ENCODE peak calls at places on chromosomes 13 and 19, in eight cellular contexts. I is cerebellum; F is aorta; H is T-helper 9 cell; M is cardiac muscle cell; V is activated CD4-positive, CD25-positive, alpha-beta regulatory T cell treated with anti-CD3 and anti-CD28 coated beads, Interleukin-2, amount 50 U/mL, for 16 hours; T is Peyer's patch; E is lung. A is an unnamed sample.

GRCh38 chr13:42101821-42102580 is 53.6 kb downstream of the DGKH start:
- DNase-seq in I (no peak), F (no peak), H (no peak), M (no peak), V (no peak), T (no peak), E (no peak), A (no peak)

GRCh38 chr13:25980255-25980654 is 71.6 kb downstream of the SHISA2 start:
- DNase-seq in I (no peak), F (no peak), H (no peak), M (peak), V (no peak), T (no peak), E (no peak), A (no peak)

GRCh38 chr19:21022996-21023395 is 2.5 kb downstream of the ZNF430 start:
- DNase-seq in I (no peak), F (no peak), H (no peak), M (no peak), V (no peak), T (no peak), E (no peak), A (no peak)

GRCh38 chr13:99658266-99658991 is 157.2 kb downstream of the TM9SF2 start:
- DNase-seq in I (peak), F (peak), H (peak), M (peak), V (peak), T (peak), E (peak), A (peak)

GRCh38 chr13:113176292-113176691 is 17.8 kb downstream of the PROZ start:
- DNase-seq in I (no peak), F (peak), H (peak), M (no peak), V (no peak), T (no peak), E (no peak), A (peak)

GRCh38 chr19:45442927-45443461 is 19.3 kb upstream of the ERCC1 start:
- DNase-seq in I (no peak), F (peak), H (peak), M (no peak), V (no peak), T (peak), E (peak), A (peak)

GRCh38 chr19:47766670-47767069 is 11.8 kb upstream of the SELENOW start:
- DNase-seq in I (no peak), F (no peak), H (no peak), M (no peak), V (no peak), T (no peak), E (no peak), A (no peak)

GRCh38 chr19:13018037-13018914 is 23.0 kb downstream of the NFIX start:
- DNase-seq in I (peak), F (peak), H (no peak), M (no peak), V (no peak), T (no peak), E (no peak), A (no peak)

GRCh38 chr19:409515-410242 is 732 bp upstream of the C2CD4C start:
- DNase-seq in I (no peak), F (peak), H (no peak), M (peak), V (no peak), T (no peak), E (no peak), A (peak)

GRCh38 chr13:99792079-99792921 is 179.3 kb downstream of the ZIC5 start:
- DNase-seq in I (no peak), F (no peak), H (no peak), M (no peak), V (no peak), T (no peak), E (no peak), A (no peak)

GRCh38 chr13:43783820-43784219 is 3.0 kb downstream of the ENOX1 start:
- DNase-seq in I (no peak), F (no peak), H (no peak), M (no peak), V (no peak), T (no peak), E (no peak), A (no peak)

GRCh38 chr19:40632311-40633036 is 31.3 kb downstream of the LTBP4 start:
- DNase-seq in I (no peak), F (no peak), H (no peak), M (no peak), V (no peak), T (no peak), E (no peak), A (no peak)

GRCh38 chr19:6292006-6292405 is 12.2 kb upstream of the MLLT1 start:
- DNase-seq in I (no peak), F (no peak), H (no peak), M (no peak), V (no peak), T (no peak), E (no peak), A (no peak)

GRCh38 chr19:48997972-48998371 is 4.3 kb downstream of the RUVBL2 start:
- DNase-seq in I (no peak), F (no peak), H (peak), M (peak), V (no peak), T (peak), E (no peak), A (peak)

GRCh38 chr13:104289400-104289799 is 1223.2 kb upstream of the SLC10A2 start:
- DNase-seq in I (no peak), F (no peak), H (no peak), M (no peak), V (no peak), T (no peak), E (no peak), A (no peak)

GRCh38 chr13:81987677-81988357 is 1646.9 kb upstream of the SPRY2 start:
- DNase-seq in I (no peak), F (no peak), H (no peak), M (no peak), V (no peak), T (no peak), E (no peak), A (no peak)

GRCh38 chr13:106286811-106287210 is 248.7 kb downstream of the EFNB2 start:
- DNase-seq in I (no peak), F (no peak), H (no peak), M (no peak), V (no peak), T (no peak), E (no peak), A (no peak)

GRCh38 chr13:58597552-58597951 is 966.0 kb downstream of the PCDH17 start:
- DNase-seq in I (no peak), F (no peak), H (no peak), M (no peak), V (no peak), T (no peak), E (no peak), A (no peak)

GRCh38 chr19:53881482-53882390 is at the start of gene PRKCG:
- DNase-seq in I (no peak), F (peak), H (peak), M (peak), V (no peak), T (peak), E (peak), A (peak)

GRCh38 chr19:45251452-45252354 is 632 bp downstream of the MARK4 start:
- DNase-seq in I (peak), F (peak), H (no peak), M (peak), V (no peak), T (no peak), E (no peak), A (no peak)

GRCh38 chr19:2214253-2214652 is 21.9 kb downstream of the PLEKHJ1 start:
- DNase-seq in I (no peak), F (no peak), H (no peak), M (no peak), V (no peak), T (no peak), E (no peak), A (no peak)